ENCODE peak calls at places on chromosomes 4 and X, in six cellular contexts. F, E, R, Y, Q and X are unnamed samples.

GRCh38 chr4:26061248-26061986 is 147.4 kb downstream of the SMIM20 start:
- DNase-seq in F (peak), E (no peak), R (peak), Y (no peak), Q (peak), X (no peak)

GRCh38 chr4:2083116-2083825 is 24.1 kb downstream of the NAT8L start:
- DNase-seq in F (no peak), E (no peak), R (no peak), Y (no peak), Q (no peak), X (no peak)

GRCh38 chr4:17173300-17173699 is 274.9 kb upstream of the LDB2 start:
- DNase-seq in F (no peak), E (no peak), R (no peak), Y (no peak), Q (no peak), X (no peak)

GRCh38 chr4:126799971-126800722 is 832.6 kb upstream of the INTU start:
- DNase-seq in F (peak), E (no peak), R (peak), Y (no peak), Q (no peak), X (peak)

GRCh38 chrX:100098660-100099375 is 311.3 kb downstream of the PCDH19 start:
- DNase-seq in F (peak), E (no peak), R (peak), Y (no peak), Q (no peak), X (no peak)

GRCh38 chr4:7535619-7536018 is 100.9 kb upstream of the PSAPL1 start:
- DNase-seq in F (no peak), E (no peak), R (no peak), Y (no peak), Q (no peak), X (no peak)

GRCh38 chr4:1615786-1616573 is 68.1 kb downstream of the FAM53A start:
- DNase-seq in F (no peak), E (no peak), R (no peak), Y (no peak), Q (no peak), X (no peak)

GRCh38 chr4:158051401-158052235 is 121.2 kb downstream of the GASK1B start:
- DNase-seq in F (peak), E (peak), R (peak), Y (no peak), Q (no peak), X (peak)

GRCh38 chr4:38590017-38590416 is 74.0 kb upstream of the KLF3 start:
- DNase-seq in F (no peak), E (no peak), R (no peak), Y (no peak), Q (no peak), X (no peak)

GRCh38 chrX:154047266-154047665 is 27.6 kb upstream of the IRAK1 start:
- DNase-seq in F (peak), E (no peak), R (peak), Y (no peak), Q (no peak), X (no peak)

GRCh38 chrX:23820235-23820782 is 37.3 kb downstream of the SAT1 start:
- DNase-seq in F (peak), E (no peak), R (peak), Y (no peak), Q (no peak), X (no peak)

GRCh38 chrX:10021461-10022272 is 54.5 kb downstream of the CLDN34 start:
- DNase-seq in F (peak), E (no peak), R (peak), Y (no peak), Q (no peak), X (no peak)

GRCh38 chr4:80360102-80360501 is 24.6 kb downstream of the CFAP299 start:
- DNase-seq in F (no peak), E (no peak), R (no peak), Y (no peak), Q (no peak), X (no peak)

GRCh38 chrX:78316310-78316709 is 11.1 kb downstream of the CYSLTR1 start:
- DNase-seq in F (no peak), E (no peak), R (no peak), Y (no peak), Q (no peak), X (no peak)

GRCh38 chr4:68079918-68080317 is 49.8 kb downstream of the TMPRSS11F start:
- DNase-seq in F (no peak), E (no peak), R (no peak), Y (no peak), Q (no peak), X (no peak)

GRCh38 chr4:16967722-16968121 is 69.3 kb upstream of the LDB2 start:
- DNase-seq in F (peak), E (peak), R (peak), Y (no peak), Q (no peak), X (no peak)

GRCh38 chr4:138047290-138047689 is 194.9 kb downstream of the SLC7A11 start:
- DNase-seq in F (no peak), E (no peak), R (no peak), Y (no peak), Q (no peak), X (no peak)

GRCh38 chr4:169795585-169795984 is 37.8 kb upstream of the HPF1 start:
- DNase-seq in F (no peak), E (no peak), R (peak), Y (no peak), Q (no peak), X (peak)

GRCh38 chr4:77002721-77003120 is 53.2 kb downstream of the SEPTIN11 start:
- DNase-seq in F (no peak), E (no peak), R (no peak), Y (no peak), Q (no peak), X (no peak)

GRCh38 chrX:46561931-46562721 is 11.4 kb upstream of the CHST7 start:
- DNase-seq in F (no peak), E (no peak), R (peak), Y (no peak), Q (no peak), X (no peak)

GRCh38 chrX:23616361-23616760 is 50.9 kb upstream of the PRDX4 start:
- DNase-seq in F (peak), E (peak), R (peak), Y (no peak), Q (no peak), X (no peak)

GRCh38 chr4:157141976-157142375 is 66.0 kb downstream of the GLRB start:
- DNase-seq in F (no peak), E (no peak), R (no peak), Y (no peak), Q (no peak), X (no peak)

GRCh38 chrX:150074175-150074574 is 135.9 kb upstream of the EOLA2 start:
- DNase-seq in F (peak), E (no peak), R (peak), Y (no peak), Q (no peak), X (no peak)

GRCh38 chrX:545488-545887 is 85.1 kb upstream of the SHOX start:
- DNase-seq in F (peak), E (no peak), R (no peak), Y (no peak), Q (no peak), X (no peak)

GRCh38 chr4:17781831-17782287 is 438 bp upstream of the FAM184B start:
- DNase-seq in F (no peak), E (no peak), R (no peak), Y (no peak), Q (no peak), X (no peak)

GRCh38 chr4:30720021-30720655 is at the start of gene PCDH7:
- DNase-seq in F (peak), E (no peak), R (peak), Y (no peak), Q (no peak), X (no peak)

GRCh38 chrX:68997911-68998310 is 167.3 kb downstream of the PJA1 start:
- DNase-seq in F (peak), E (no peak), R (peak), Y (peak), Q (no peak), X (peak)

GRCh38 chr4:184648220-184649025 is 824 bp downstream of the CASP3 start:
- DNase-seq in F (peak), E (no peak), R (peak), Y (no peak), Q (no peak), X (no peak)

GRCh38 chr4:22099896-22100295 is 151.3 kb upstream of the KCNIP4 start:
- DNase-seq in F (peak), E (no peak), R (peak), Y (no peak), Q (no peak), X (no peak)

GRCh38 chr4:89024051-89024675 is 32.8 kb downstream of the FAM13A start:
- DNase-seq in F (peak), E (peak), R (peak), Y (no peak), Q (no peak), X (peak)

GRCh38 chrX:106286053-106286650 is 118.0 kb downstream of the PWWP3B start:
- DNase-seq in F (peak), E (no peak), R (peak), Y (no peak), Q (no peak), X (no peak)

GRCh38 chrX:81195712-81196111 is 6.0 kb downstream of the HMGN5 start:
- DNase-seq in F (peak), E (peak), R (peak), Y (no peak), Q (no peak), X (peak)

GRCh38 chr4:25552580-25553271 is 102.9 kb upstream of the SLC34A2 start:
- DNase-seq in F (no peak), E (no peak), R (no peak), Y (no peak), Q (no peak), X (no peak)

GRCh38 chr4:120082286-120082685 is 15.6 kb upstream of the MAD2L1 start:
- DNase-seq in F (no peak), E (no peak), R (no peak), Y (no peak), Q (no peak), X (no peak)

GRCh38 chr4:84493092-84493850 is 5.8 kb downstream of the NKX6-1 start:
- DNase-seq in F (no peak), E (no peak), R (peak), Y (peak), Q (no peak), X (no peak)

GRCh38 chr4:107519057-107519456 is 201.0 kb downstream of the PAPSS1 start:
- DNase-seq in F (peak), E (no peak), R (peak), Y (no peak), Q (no peak), X (peak)

GRCh38 chr4:188110741-188111458 is 1.5 kb upstream of the TRIML2 start:
- DNase-seq in F (peak), E (no peak), R (no peak), Y (no peak), Q (no peak), X (no peak)

GRCh38 chrX:118976599-118977340 is 2.4 kb downstream of the LONRF3 start:
- DNase-seq in F (no peak), E (no peak), R (no peak), Y (no peak), Q (no peak), X (no peak)

GRCh38 chr4:109465065-109465464 is 31.4 kb downstream of the SEC24B start:
- DNase-seq in F (no peak), E (no peak), R (peak), Y (no peak), Q (no peak), X (no peak)

GRCh38 chr4:121822047-121822446 is 1.6 kb downstream of the CCNA2 start:
- DNase-seq in F (no peak), E (no peak), R (no peak), Y (no peak), Q (no peak), X (no peak)
- H3K4me3 ChIP-seq in F (peak), E (peak), R (peak), Y (no peak), Q (peak), X (peak)

GRCh38 chrX:87583679-87584078 is 66.1 kb downstream of the KLHL4 start:
- DNase-seq in F (peak), E (no peak), R (no peak), Y (no peak), Q (peak), X (no peak)
- TF ChIP-seq CTCF in F (peak), E (peak), R (peak), Y (no peak), Q (peak), X (peak)

GRCh38 chrX:129717902-129718301 is 20.9 kb upstream of the XPNPEP2 start:
- DNase-seq in F (peak), E (peak), R (peak), Y (no peak), Q (no peak), X (no peak)
- H3K4me3 ChIP-seq in F (no peak), E (no peak), R (no peak), Y (no peak), Q (peak), X (no peak)

DNA sequence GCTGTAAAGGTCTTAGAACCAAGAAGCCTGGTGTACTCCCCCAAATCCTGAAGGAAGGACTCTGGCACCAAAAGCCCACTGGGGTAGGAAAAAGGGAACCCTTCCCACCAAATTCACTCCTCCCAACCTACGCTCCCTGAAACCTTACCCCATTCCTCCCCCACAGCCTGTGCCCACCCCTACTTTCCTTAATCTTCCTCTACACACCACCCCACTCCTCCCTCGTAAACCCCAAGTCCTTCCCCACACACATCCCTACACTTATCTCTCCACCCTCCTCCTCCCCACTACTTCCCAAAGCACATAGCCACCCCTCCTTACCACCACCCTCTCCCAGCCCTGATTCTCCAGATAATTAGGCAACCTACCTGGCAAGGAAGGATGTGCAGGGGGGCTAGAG is 1.7 kb downstream of the ZMYM3 start:
- DNase-seq in F (no peak), E (no peak), R (no peak), Y (no peak), Q (no peak), X (no peak)
- TF ChIP-seq CTCF in F (no peak), E (no peak), R (no peak), Y (no peak), Q (no peak), X (no peak)

DNA sequence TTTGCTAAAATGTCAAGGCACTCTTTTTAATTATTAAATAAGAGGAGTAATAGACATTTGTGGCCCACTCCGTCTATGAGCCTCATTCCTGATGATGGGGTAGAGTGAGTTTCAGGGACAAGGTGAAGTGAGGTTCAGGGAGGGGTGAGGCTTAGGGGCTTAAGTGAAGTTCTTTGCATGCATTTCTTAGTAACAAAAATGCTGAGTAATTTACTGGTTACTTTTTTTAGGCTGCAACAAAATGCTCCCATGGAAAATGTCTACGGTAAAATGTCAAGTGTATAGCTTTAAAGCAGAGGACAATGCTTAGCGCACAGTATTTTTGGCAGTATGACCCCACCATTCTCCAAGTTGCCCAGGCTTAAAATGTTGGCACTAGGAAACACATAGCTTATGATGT is 2.0 kb upstream of the USO1 start:
- DNase-seq in F (no peak), E (no peak), R (no peak), Y (no peak), Q (no peak), X (no peak)
- H3K4me3 ChIP-seq in F (no peak), E (no peak), R (no peak), Y (no peak), Q (peak), X (no peak)

DNA sequence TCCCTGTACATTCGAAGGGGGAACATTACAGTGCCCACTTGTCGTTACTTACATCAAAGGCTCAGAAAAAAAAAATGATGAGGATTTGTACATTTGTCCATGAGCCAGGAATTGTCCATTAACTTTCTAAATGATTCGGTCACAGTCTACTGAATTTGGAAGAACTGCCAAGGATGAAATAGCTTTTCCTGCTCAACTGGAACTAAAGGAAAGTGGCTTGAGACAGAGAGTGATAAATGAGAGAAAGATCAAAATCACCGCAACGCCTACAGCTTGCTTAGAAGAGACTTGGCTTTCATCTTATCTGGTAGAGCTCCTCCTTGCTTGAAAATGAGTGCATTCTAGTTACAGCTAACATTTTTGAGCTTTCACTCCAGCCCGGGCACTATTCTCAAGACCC is 55.4 kb upstream of the ADGRG2 start:
- DNase-seq in F (no peak), E (no peak), R (peak), Y (no peak), Q (no peak), X (no peak)
- TF ChIP-seq CTCF in F (no peak), E (no peak), R (no peak), Y (no peak), Q (no peak), X (no peak)

DNA sequence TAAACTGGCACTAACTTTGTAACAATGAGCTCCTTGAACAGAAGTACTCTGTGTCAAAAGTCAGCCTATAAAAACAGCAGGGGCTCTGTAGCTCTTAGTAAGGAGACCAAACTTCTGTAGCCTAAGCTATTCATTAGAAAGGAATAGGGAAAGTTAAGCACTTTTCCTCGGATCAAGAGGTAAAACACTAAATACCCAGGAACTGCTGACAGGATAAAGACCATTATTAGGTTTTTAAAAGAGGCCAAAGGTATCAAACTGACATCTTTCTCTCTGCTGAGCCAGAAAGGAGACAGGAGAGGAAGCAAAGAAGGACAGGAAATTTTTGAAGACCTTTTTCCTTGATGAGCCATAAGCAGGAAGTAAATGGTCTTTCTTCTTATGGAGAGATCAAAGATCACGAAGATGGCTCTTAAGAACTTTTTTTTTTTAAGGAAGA is 31.9 kb downstream of the ANAPC10 start:
- DNase-seq in F (peak), E (no peak), R (no peak), Y (no peak), Q (no peak), X (peak)
- H3K4me3 ChIP-seq in F (no peak), E (no peak), R (no peak), Y (no peak), Q (no peak), X (no peak)